ENCODE peak calls at places on chromosomes 2 and 18, in eight cellular contexts. R is fibroblast of lung, B is RWPE1, U is uterus, K is endodermal cell, N is iPS DF 6.9, G is ovary, F is pancreas. H is an unnamed sample.

GRCh38 chr2:242054881-242055801 is 185.6 kb downstream of the RTP5 start:
- DNase-seq in U (no peak), G (no peak), R (no peak), N (no peak), B (no peak), F (no peak), K (peak; percentile 38), H (no peak)

GRCh38 chr2:236712304-236712703 is 142.7 kb downstream of the ACKR3 start:
- DNase-seq in U (no peak), B (no peak), R (peak; percentile 80), F (no peak), K (no peak), N (no peak), G (no peak), H (no peak)

GRCh38 chr18:7940976-7941375 is 373.9 kb downstream of the PTPRM start:
- DNase-seq in R (no peak), U (no peak), F (no peak), K (no peak), B (no peak), G (no peak), N (no peak), H (no peak)

GRCh38 chr2:62140785-62141740 is 54.9 kb upstream of the B3GNT2 start:
- DNase-seq in G (no peak), B (no peak), R (no peak), U (no peak), K (no peak), N (no peak), F (no peak), H (no peak)

GRCh38 chr2:46334389-46335345 is 37.5 kb downstream of the EPAS1 start:
- DNase-seq in F (no peak), K (no peak), G (peak; percentile 56), B (peak; percentile 51), R (peak; percentile 96), N (no peak), U (peak; percentile 33), H (no peak)

GRCh38 chr2:227877359-227878309 is 6.2 kb downstream of the DAW1 start:
- DNase-seq in F (no peak), K (no peak), G (no peak), N (no peak), B (no peak), R (no peak), U (no peak), H (no peak)

GRCh38 chr2:218465987-218466633 is 47.2 kb downstream of the VIL1 start:
- DNase-seq in U (no peak), G (no peak), F (no peak), K (no peak), R (peak; percentile 16), N (no peak), B (no peak), H (no peak)

GRCh38 chr18:22856870-22857269 is 76.3 kb upstream of the RBBP8 start:
- DNase-seq in G (no peak), U (no peak), F (no peak), R (no peak), B (peak; percentile 81), K (peak; percentile 76), N (peak; percentile 25), H (no peak)

GRCh38 chr2:231662811-231663457 is 45.4 kb upstream of the PTMA start:
- DNase-seq in B (no peak), G (no peak), F (no peak), K (no peak), N (no peak), U (no peak), R (no peak), H (no peak)

GRCh38 chr2:54402350-54402749 is 53.8 kb upstream of the SPTBN1 start:
- DNase-seq in B (no peak), G (peak; percentile 90), R (peak; percentile 21), F (no peak), N (no peak), U (peak; percentile 72), K (peak; percentile 75), H (no peak)

GRCh38 chr2:29016500-29016899 is 35.4 kb downstream of the TOGARAM2 start:
- DNase-seq in G (no peak), F (no peak), N (no peak), R (no peak), B (no peak), K (no peak), U (no peak), H (no peak)

GRCh38 chr2:3747032-3747654 is 43.8 kb downstream of the DCDC2C start:
- DNase-seq in N (no peak), U (no peak), K (peak; percentile 24), R (no peak), B (no peak), F (no peak), G (no peak), H (no peak)

GRCh38 chr2:30275256-30275655 is 43.9 kb downstream of the LBH start:
- DNase-seq in B (peak; percentile 15), R (no peak), G (no peak), F (no peak), U (no peak), N (no peak), K (no peak), H (no peak)

GRCh38 chr2:57107353-57107752 is 923.6 kb downstream of the CCDC85A start:
- DNase-seq in G (no peak), K (no peak), U (no peak), R (no peak), B (no peak), F (peak; percentile 26), N (no peak), H (no peak)

GRCh38 chr2:135709992-135710391 is 31.7 kb upstream of the UBXN4 start:
- DNase-seq in K (peak; percentile 81), B (peak; percentile 50), R (peak; percentile 9), G (peak; percentile 72), F (peak; percentile 28), N (peak; percentile 11), U (peak; percentile 59), H (peak; percentile 29)

GRCh38 chr18:9876867-9877654 is 8.7 kb upstream of the TXNDC2 start:
- DNase-seq in U (peak; percentile 66), N (no peak), F (peak; percentile 55), G (peak; percentile 84), B (peak; percentile 32), R (peak; percentile 93), K (peak; percentile 54), H (no peak)

GRCh38 chr2:157785866-157786662 is 90.1 kb downstream of the ACVR1 start:
- DNase-seq in G (no peak), R (peak; percentile 75), U (no peak), F (no peak), K (no peak), N (no peak), B (peak; percentile 50), H (no peak)

GRCh38 chr2:10709290-10709939 is 12.0 kb upstream of the ATP6V1C2 start:
- DNase-seq in N (peak; percentile 45), B (peak; percentile 51), F (no peak), U (no peak), K (peak; percentile 89), R (no peak), G (no peak), H (no peak)

GRCh38 chr2:127182626-127183458 is 37.3 kb downstream of the CYP27C1 start:
- DNase-seq in F (no peak), R (no peak), B (no peak), K (peak; percentile 59), G (no peak), N (no peak), U (no peak), H (no peak)

GRCh38 chr2:150425121-150425559 is 62.3 kb downstream of the RND3 start:
- DNase-seq in R (peak; percentile 54), B (no peak), G (no peak), U (no peak), N (peak; percentile 27), F (no peak), K (peak; percentile 86), H (no peak)

GRCh38 chr2:18483896-18484295 is 76.6 kb downstream of the RDH14 start:
- DNase-seq in K (no peak), F (no peak), R (no peak), N (no peak), U (no peak), B (no peak), G (no peak), H (no peak)

GRCh38 chr2:170660406-170660805 is 54.7 kb upstream of the SP5 start:
- DNase-seq in G (no peak), B (no peak), K (no peak), N (no peak), R (peak; percentile 47), F (no peak), U (no peak), H (no peak)

GRCh38 chr2:159515482-159515881 is 100.9 kb downstream of the BAZ2B start:
- DNase-seq in G (no peak), K (no peak), R (no peak), F (no peak), B (no peak), N (no peak), U (no peak), H (no peak)
- H3K27ac ChIP-seq in G (no peak overlapping the region), K (no peak overlapping the region), R (no peak overlapping the region), F (peak overlapping the region; percentile 91), B (no peak overlapping the region), N (no peak overlapping the region), U (peak overlapping the region; percentile 86), H (no peak overlapping the region)

DNA sequence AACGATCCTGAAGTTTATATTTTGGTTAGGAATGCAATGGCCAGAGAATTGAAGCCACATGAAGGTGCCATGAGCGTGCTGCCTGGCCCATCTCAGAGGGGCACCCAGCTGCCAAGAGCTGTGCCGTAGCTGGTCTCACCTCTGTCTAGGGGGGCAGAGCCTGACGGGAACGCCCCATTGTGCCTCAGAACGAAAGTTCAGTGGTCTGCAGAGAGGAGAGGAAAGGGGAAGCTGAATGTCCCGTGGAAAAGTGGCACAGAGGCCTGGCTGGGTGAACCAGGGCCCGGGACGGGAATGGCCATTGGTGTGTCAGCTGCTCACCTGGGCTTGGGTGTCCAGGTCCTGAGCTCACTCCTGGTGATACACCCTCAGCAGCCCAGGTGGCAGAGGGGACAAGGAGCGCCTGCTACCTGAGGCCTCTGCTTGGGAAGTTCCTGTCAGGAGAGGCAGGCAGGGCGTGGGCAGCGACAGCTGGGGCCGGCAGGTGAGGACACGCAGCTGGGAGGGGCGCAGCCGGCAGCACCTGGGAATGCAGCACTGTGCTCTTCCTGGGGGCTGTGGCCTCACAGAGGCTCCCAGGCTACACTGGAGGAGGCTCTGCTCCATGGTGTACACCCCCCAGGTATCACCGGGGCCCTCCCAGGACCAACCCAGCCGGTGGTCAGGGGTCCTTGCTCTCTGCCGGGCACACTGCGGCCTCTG is 67.3 kb downstream of the PARD6G start:
- DNase-seq in N (no peak), G (no peak), U (no peak), F (no peak), K (no peak), B (peak; percentile 68), R (no peak), H (no peak)
- H3K27ac ChIP-seq in N (no peak overlapping the region), G (no peak overlapping the region), U (no peak overlapping the region), F (no peak overlapping the region), K (no peak overlapping the region), B (peak overlapping the region; percentile 91), R (no peak overlapping the region), H (no peak overlapping the region)

DNA sequence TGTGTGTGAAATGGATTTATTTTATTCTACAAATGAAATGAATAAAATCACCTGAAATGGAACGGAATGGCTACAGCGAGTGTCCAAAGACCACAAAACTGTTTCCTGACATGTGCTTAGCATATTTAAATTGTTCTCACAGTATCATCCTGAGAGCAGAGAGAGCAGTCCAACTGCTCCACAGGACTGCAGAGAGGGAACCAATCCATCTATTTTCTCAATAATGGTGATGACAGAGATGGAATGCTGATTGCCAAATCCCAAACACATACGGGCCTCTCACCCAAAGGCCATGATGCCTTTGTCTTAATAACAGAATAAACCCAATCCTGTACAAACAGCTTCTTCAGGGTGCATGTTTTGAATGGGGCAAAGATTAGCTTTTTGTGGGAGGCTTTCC is 41.1 kb downstream of the STAT1 start:
- DNase-seq in G (no peak), F (no peak), K (no peak), N (no peak), B (no peak), R (no peak), U (no peak), H (no peak)
- H3K27ac ChIP-seq in G (no peak overlapping the region), F (no peak overlapping the region), K (peak overlapping the region; percentile 52), N (no peak overlapping the region), B (no peak overlapping the region), R (no peak overlapping the region), U (no peak overlapping the region), H (no peak overlapping the region)

GRCh38 chr2:43634604-43635306 is 2.3 kb upstream of the PLEKHH2 start:
- DNase-seq in N (no peak), F (no peak), K (no peak), B (no peak), G (no peak), R (peak; percentile 95), U (no peak), H (no peak)
- H3K27ac ChIP-seq in N (no peak overlapping the region), F (peak overlapping the region; percentile 63), K (no peak overlapping the region), B (no peak overlapping the region), G (no peak overlapping the region), R (peak overlapping the region; percentile 24), U (peak overlapping the region; percentile 82), H (peak overlapping the region; percentile 16)

H was measured in caudate nucleus.